ENCODE peak calls at places on chromosome 19, in five cellular contexts. K is IMR-90, U is neuronal stem cell, J is mesendoderm, I is H9. H is an unnamed sample. For H3K79me1, the result is how much of the 10 kb centered on the place peaks cover.

GRCh38 chr19:34686455-34686854 is 9.0 kb downstream of the ZNF302 start:
- DNase-seq in K (no peak), U (no peak), J (no peak), I (no peak), H (no peak)

GRCh38 chr19:49149652-49150105 is 5.5 kb downstream of the HRC start:
- DNase-seq in K (peak), U (peak), J (peak), I (peak), H (peak)

GRCh38 chr19:17754634-17755532 is 3.6 kb downstream of the FCHO1 start:
- DNase-seq in K (no peak), U (no peak), J (no peak), I (no peak), H (no peak)

GRCh38 chr19:13920940-13921744 is 15.1 kb downstream of the CC2D1A start:
- DNase-seq in K (peak), U (no peak), J (peak), I (peak), H (peak)

GRCh38 chr19:41363753-41364545 is at the start of gene B9D2:
- DNase-seq in K (peak), U (peak), J (peak), I (peak), H (peak)

GRCh38 chr19:956747-957451 is 27.2 kb upstream of the WDR18 start:
- DNase-seq in K (peak), U (peak), J (peak), I (peak), H (peak)

GRCh38 chr19:49884760-49885159 is 7.3 kb downstream of the TBC1D17 start:
- DNase-seq in K (no peak), U (no peak), J (no peak), I (no peak), H (no peak)

GRCh38 chr19:2371656-2372055 is 11.6 kb downstream of the TMPRSS9 start:
- DNase-seq in K (peak), U (no peak), J (no peak), I (no peak), H (no peak)

GRCh38 chr19:45995715-45996385 is 583 bp downstream of the CCDC61 start:
- DNase-seq in K (peak), U (no peak), J (no peak), I (no peak), H (no peak)

GRCh38 chr19:49335071-49335783 is at the start of gene CD37:
- DNase-seq in K (no peak), U (no peak), J (no peak), I (peak), H (no peak)

GRCh38 chr19:29574518-29574917 is 31.6 kb upstream of the POP4 start:
- DNase-seq in K (no peak), U (no peak), J (no peak), I (no peak), H (no peak)

GRCh38 chr19:13957107-13957506 is 4.8 kb downstream of the DCAF15 start:
- DNase-seq in K (no peak), U (no peak), J (no peak), I (no peak), H (no peak)

GRCh38 chr19:13788991-13789390 is 6.3 kb upstream of the ZSWIM4 start:
- DNase-seq in K (peak), U (no peak), J (no peak), I (no peak), H (peak)

GRCh38 chr19:13032837-13033236 is 37.6 kb downstream of the NFIX start:
- DNase-seq in K (no peak), U (no peak), J (no peak), I (no peak), H (no peak)

GRCh38 chr19:47598407-47599349 is 10.3 kb upstream of the BICRA start:
- DNase-seq in K (peak), U (peak), J (peak), I (peak), H (peak)

GRCh38 chr19:29191005-29191404 is 21.9 kb downstream of the UQCRFS1 start:
- DNase-seq in K (no peak), U (no peak), J (no peak), I (no peak), H (no peak)

GRCh38 chr19:13579388-13580060 is 73.2 kb upstream of the CACNA1A start:
- DNase-seq in K (peak), U (no peak), J (peak), I (no peak), H (no peak)

GRCh38 chr19:16569609-16570320 is 2.5 kb downstream of the SLC35E1 start:
- DNase-seq in K (no peak), U (no peak), J (peak), I (no peak), H (peak)

GRCh38 chr19:16573925-16574324 is 1.7 kb upstream of the SLC35E1 start:
- DNase-seq in K (no peak), U (no peak), J (no peak), I (no peak), H (no peak)

GRCh38 chr19:42424712-42425131 is 2.5 kb downstream of the LIPE start:
- DNase-seq in K (no peak), U (no peak), J (peak), I (peak), H (no peak)

GRCh38 chr19:45179063-45179847 is 671 bp downstream of the BLOC1S3 start:
- DNase-seq in K (peak), U (no peak), J (no peak), I (no peak), H (peak)

GRCh38 chr19:30131722-30132291 is 189.8 kb downstream of the URI1 start:
- DNase-seq in K (no peak), U (no peak), J (no peak), I (no peak), H (no peak)

GRCh38 chr19:12969292-12969988 is at the start of gene DAND5:
- DNase-seq in K (no peak), U (no peak), J (no peak), I (no peak), H (no peak)

GRCh38 chr19:51311388-51312257 is at the start of gene IGLON5:
- DNase-seq in K (no peak), U (peak), J (peak), I (peak), H (no peak)

GRCh38 chr19:46206176-46206575 is 23.4 kb upstream of the IGFL1 start:
- DNase-seq in K (no peak), U (no peak), J (no peak), I (no peak), H (no peak)

GRCh38 chr19:12956446-12957388 is at the start of gene GADD45GIP1:
- DNase-seq in K (peak), U (no peak), J (peak), I (peak), H (peak)

GRCh38 chr19:46634656-46635218 is 1.3 kb downstream of the GNG8 start:
- DNase-seq in K (no peak), U (no peak), J (no peak), I (peak), H (no peak)

GRCh38 chr19:39825093-39825463 is 8.9 kb downstream of the DYRK1B start:
- DNase-seq in K (no peak), U (no peak), J (no peak), I (no peak), H (no peak)
- H2BK5ac ChIP-seq in K (no peak), U (no peak), J (no peak), I (no peak), H (no peak)

GRCh38 chr19:3642987-3643386 is 16.4 kb upstream of the CACTIN start:
- DNase-seq in K (no peak), U (no peak), J (peak), I (peak), H (no peak)
- H3K79me1 ChIP-seq in K (under half), U (under half), J (under half), I (under half), H (under half)

GRCh38 chr19:53131732-53132131 is 978 bp downstream of the ZNF415 start:
- DNase-seq in K (no peak), U (no peak), J (no peak), I (no peak), H (no peak)
- H3K23ac ChIP-seq in K (peak), U (no peak), J (no peak), I (no peak), H (no peak)

DNA sequence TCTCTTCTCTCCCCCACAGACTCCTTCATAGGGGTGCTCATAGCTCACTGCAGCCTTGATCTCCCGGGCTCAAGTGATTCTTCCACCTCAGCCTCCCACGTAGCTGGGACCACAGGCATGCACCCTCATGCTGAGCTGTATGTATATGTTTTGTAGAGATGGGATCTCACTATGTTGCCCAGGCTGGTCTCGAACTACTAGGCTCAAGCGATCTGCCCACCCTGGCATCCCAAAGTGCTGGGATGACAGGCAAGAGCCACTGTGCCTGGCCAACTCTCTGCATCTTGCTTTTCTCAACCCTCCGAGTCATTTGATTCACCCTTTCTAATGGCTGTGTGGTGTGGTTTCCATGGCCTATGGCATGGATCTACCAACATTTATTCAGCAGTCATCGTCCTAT is 10.1 kb upstream of the IRGC start:
- DNase-seq in K (no peak), U (no peak), J (no peak), I (no peak), H (no peak)
- H2BK5ac ChIP-seq in K (no peak), U (no peak), J (no peak), I (no peak), H (no peak)

GRCh38 chr19:5016268-5016667 is 47.4 kb downstream of the KDM4B start:
- DNase-seq in K (no peak), U (no peak), J (no peak), I (no peak), H (peak)
- H3K79me1 ChIP-seq in K (half or more), U (under half), J (under half), I (under half), H (under half)

GRCh38 chr19:7522923-7523667 is 671 bp downstream of the MCOLN1 start:
- DNase-seq in K (no peak), U (no peak), J (no peak), I (no peak), H (peak)
- H3K23ac ChIP-seq in K (no peak), U (no peak), J (no peak), I (no peak), H (no peak)

GRCh38 chr19:33509774-33510173 is 11.8 kb downstream of the PEPD start:
- DNase-seq in K (no peak), U (no peak), J (no peak), I (no peak), H (peak)

GRCh38 chr19:33512021-33512420 is 9.6 kb downstream of the PEPD start:
- DNase-seq in K (no peak), U (no peak), J (no peak), I (no peak), H (no peak)

GRCh38 chr19:33511346-33511745 is 10.2 kb downstream of the PEPD start:
- DNase-seq in K (no peak), U (no peak), J (no peak), I (no peak), H (no peak)

GRCh38 chr19:33508941-33509614 is 12.5 kb downstream of the PEPD start:
- DNase-seq in K (no peak), U (no peak), J (no peak), I (no peak), H (peak)

DNA sequence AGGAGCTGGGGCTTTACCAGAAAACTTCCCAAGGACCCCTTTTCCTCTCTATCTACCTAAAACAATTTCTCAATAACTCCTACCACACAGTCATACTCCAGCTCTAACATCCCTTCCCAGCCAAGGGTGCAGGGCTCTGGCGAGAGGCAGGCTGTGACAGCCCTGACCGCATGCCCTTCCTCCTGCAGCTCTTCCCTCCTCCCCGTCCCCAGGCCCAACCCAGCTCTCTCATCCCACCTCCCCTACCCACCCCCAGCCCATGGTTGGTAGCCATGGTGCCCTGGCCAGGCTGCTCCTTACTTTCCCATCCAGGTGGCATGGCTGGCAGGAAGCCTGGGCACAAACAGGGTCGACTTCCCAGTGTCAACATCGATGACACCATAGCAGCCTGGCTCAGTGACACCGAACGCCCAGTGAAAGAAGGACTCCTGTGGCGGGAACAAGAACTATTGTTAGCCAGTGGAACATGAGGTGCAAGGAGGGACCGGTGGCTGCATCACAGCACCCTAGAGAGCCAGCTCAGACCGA is 10.8 kb downstream of the PEPD start:
- DNase-seq in K (no peak), U (no peak), J (no peak), I (no peak), H (no peak)
- H2BK5ac ChIP-seq in K (no peak), U (no peak), J (no peak), I (no peak), H (no peak)

GRCh38 chr19:11551603-11552235 is 7.3 kb downstream of the ELOF1 start:
- DNase-seq in K (no peak), U (no peak), J (peak), I (peak), H (no peak)
- H3K79me1 ChIP-seq in K (under half), U (under half), J (under half), I (under half), H (under half)

DNA sequence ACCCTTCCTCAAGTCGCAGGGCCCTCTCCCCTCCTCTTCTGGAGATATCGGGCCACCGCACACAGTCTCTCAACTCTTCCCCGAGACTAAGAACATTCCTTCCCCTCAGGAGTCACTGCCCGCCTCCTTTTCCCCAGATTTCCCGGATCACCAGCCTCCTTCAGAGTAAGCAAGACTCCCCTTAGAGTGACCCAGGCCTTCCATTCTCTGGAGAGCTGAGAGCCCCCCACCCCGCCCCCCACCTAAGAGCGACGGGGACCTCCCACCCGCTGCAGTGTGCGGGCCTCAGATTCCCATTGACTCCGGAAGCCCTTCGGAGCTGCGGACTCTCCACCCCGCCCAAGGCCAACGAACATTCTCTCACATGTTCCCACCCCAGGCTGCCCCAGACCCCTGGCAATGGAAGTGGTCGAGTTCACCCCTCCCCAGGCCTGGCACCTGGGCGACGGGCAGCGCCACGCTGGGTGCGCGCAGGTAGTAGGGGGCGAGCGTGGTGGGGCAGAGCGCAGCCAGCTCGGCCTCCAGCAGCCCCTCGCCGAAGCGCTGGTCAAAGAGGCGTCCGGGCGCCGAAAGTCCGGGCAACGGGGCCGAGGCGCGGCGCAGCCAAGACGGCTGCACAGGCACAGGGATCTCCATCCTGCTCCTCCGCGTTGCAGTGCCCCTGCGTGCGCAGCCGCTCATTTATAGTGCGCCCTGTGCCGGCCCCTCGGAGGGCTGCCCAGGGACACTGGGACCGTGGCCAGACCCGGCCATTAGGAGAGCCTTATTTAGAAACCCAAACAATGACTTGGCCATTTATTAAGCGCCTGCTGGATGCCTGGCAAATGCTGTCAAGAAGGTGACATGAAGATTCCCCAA is at the start of gene HSPB6:
- DNase-seq in K (peak), U (no peak), J (peak), I (peak), H (no peak)
- H3K23ac ChIP-seq in K (peak), U (peak), J (peak), I (no peak), H (no peak)